ENCODE peak calls at places on chromosomes 2 and 18, in five cellular contexts. O is SK-N-SH, H is transverse colon, I is K562, Y is suprapubic skin. A is an unnamed sample.

GRCh38 chr2:197255550-197255949 is 55.0 kb downstream of the ANKRD44 start:
- DNase-seq in O (peak; percentile 87), H (peak; percentile 75), I (no peak), Y (peak; percentile 84), A (peak; percentile 59)

GRCh38 chr2:70598197-70598596 is 44.6 kb upstream of the TGFA start:
- DNase-seq in O (no peak), H (no peak), I (no peak), Y (no peak), A (no peak)

GRCh38 chr2:183359867-183360266 is 235.6 kb downstream of the NUP35 start:
- DNase-seq in O (no peak), H (no peak), I (no peak), Y (no peak), A (no peak)

GRCh38 chr2:71333619-71334018 is 2.0 kb downstream of the ZNF638 start:
- DNase-seq in O (no peak), H (no peak), I (no peak), Y (no peak), A (no peak)

GRCh38 chr2:43021791-43022500 is 204.5 kb downstream of the ZFP36L2 start:
- DNase-seq in O (no peak), H (peak; percentile 51), I (peak; percentile 56), Y (no peak), A (peak; percentile 58)

GRCh38 chr2:9753665-9754531 is 89.4 kb upstream of the TAF1B start:
- DNase-seq in O (no peak), H (peak; percentile 76), I (no peak), Y (no peak), A (peak; percentile 70)

GRCh38 chr2:108621087-108621559 is 86.9 kb downstream of the LIMS1 start:
- DNase-seq in O (no peak), H (peak; percentile 58), I (peak; percentile 71), Y (no peak), A (peak; percentile 71)

GRCh38 chr2:30362468-30363081 is 84.5 kb upstream of the LCLAT1 start:
- DNase-seq in O (no peak), H (no peak), I (no peak), Y (no peak), A (no peak)

GRCh38 chr2:220544049-220544448 is 916.6 kb downstream of the SLC4A3 start:
- DNase-seq in O (no peak), H (no peak), I (no peak), Y (no peak), A (no peak)

GRCh38 chr2:23092831-23093230 is 292.1 kb upstream of the KLHL29 start:
- DNase-seq in O (no peak), H (no peak), I (no peak), Y (no peak), A (no peak)

GRCh38 chr2:30503007-30503691 is 56.1 kb downstream of the LCLAT1 start:
- DNase-seq in O (no peak), H (no peak), I (no peak), Y (no peak), A (no peak)

GRCh38 chr2:145744541-145745386 is 1224.8 kb upstream of the ZEB2 start:
- DNase-seq in O (no peak), H (no peak), I (peak; percentile 29), Y (no peak), A (no peak)

GRCh38 chr2:74597456-74597855 is 42.9 kb downstream of the DOK1 start:
- DNase-seq in O (peak; percentile 31), H (no peak), I (no peak), Y (no peak), A (no peak)

GRCh38 chr2:109405833-109406232 is 207.9 kb downstream of the SEPTIN10 start:
- DNase-seq in O (no peak), H (no peak), I (no peak), Y (no peak), A (no peak)

GRCh38 chr2:151575338-151575737 is 158.9 kb downstream of the NEB start:
- DNase-seq in O (no peak), H (no peak), I (no peak), Y (no peak), A (no peak)

GRCh38 chr2:23655862-23656596 is 270.9 kb downstream of the ATAD2B start:
- DNase-seq in O (no peak), H (no peak), I (no peak), Y (no peak), A (no peak)

GRCh38 chr2:5449867-5450266 is 242.3 kb upstream of the SOX11 start:
- DNase-seq in O (no peak), H (no peak), I (no peak), Y (no peak), A (no peak)

GRCh38 chr18:67217551-67218166 is 298.9 kb downstream of the DSEL start:
- DNase-seq in O (peak; percentile 58), H (peak; percentile 29), I (peak; percentile 8), Y (no peak), A (peak; percentile 42)

DNA sequence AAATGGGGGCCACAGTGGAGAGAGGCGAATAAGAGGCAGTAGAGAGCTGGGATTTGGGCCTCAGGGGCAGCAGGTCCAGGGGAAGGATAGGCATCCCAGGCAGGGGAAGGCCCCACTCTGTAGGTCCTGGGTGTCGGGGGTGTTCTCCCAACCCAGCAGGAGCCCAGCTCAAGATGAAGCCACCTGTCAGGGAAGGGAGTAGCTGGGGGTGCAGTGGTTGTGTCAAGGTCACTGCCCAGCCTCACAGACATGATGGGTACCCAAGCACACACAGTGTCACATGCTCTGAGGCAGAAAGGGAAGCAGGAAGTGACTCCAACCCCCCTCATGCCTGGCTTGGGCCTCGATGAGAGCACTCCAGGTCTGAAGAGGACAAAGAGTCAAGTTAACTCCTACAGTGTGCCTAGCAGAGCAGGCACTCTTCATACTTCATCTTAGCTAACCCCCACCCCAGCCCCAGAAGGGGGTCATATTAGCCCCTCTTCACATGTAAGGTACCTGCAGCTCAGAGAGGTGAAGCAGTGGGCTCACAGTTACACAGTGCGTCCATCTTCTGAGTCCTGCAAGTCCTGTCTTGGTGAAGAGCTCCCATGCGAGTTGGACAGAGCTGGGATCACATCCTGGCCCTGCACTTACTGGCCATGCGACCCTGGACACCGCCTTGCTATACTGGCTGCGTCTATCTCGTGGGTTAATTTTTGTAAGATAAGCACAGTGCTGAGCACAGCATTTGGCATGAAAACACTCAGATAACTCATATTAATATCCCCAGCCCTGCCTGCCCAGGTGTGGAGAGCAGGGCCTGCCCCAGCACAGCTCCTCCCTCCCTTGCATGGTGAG is 72.6 kb upstream of the DAPL1 start:
- DNase-seq in O (no peak), H (no peak), I (no peak), Y (no peak), A (no peak)
- H3K27ac ChIP-seq in O (no peak overlapping the region), H (no peak overlapping the region), I (no peak overlapping the region), Y (peak overlapping the region; percentile 58), A (no peak overlapping the region)

GRCh38 chr2:44951714-44952113 is 10.2 kb downstream of the SIX3 start:
- DNase-seq in O (no peak), H (no peak), I (no peak), Y (no peak), A (no peak)

GRCh38 chr2:44950646-44951045 is 9.1 kb downstream of the SIX3 start:
- DNase-seq in O (no peak), H (no peak), I (no peak), Y (no peak), A (no peak)

GRCh38 chr2:44951124-44951523 is 9.6 kb downstream of the SIX3 start:
- DNase-seq in O (no peak), H (no peak), I (no peak), Y (no peak), A (no peak)

GRCh38 chr2:44948565-44949328 is 7.2 kb downstream of the SIX3 start:
- DNase-seq in O (no peak), H (no peak), I (no peak), Y (no peak), A (no peak)

DNA sequence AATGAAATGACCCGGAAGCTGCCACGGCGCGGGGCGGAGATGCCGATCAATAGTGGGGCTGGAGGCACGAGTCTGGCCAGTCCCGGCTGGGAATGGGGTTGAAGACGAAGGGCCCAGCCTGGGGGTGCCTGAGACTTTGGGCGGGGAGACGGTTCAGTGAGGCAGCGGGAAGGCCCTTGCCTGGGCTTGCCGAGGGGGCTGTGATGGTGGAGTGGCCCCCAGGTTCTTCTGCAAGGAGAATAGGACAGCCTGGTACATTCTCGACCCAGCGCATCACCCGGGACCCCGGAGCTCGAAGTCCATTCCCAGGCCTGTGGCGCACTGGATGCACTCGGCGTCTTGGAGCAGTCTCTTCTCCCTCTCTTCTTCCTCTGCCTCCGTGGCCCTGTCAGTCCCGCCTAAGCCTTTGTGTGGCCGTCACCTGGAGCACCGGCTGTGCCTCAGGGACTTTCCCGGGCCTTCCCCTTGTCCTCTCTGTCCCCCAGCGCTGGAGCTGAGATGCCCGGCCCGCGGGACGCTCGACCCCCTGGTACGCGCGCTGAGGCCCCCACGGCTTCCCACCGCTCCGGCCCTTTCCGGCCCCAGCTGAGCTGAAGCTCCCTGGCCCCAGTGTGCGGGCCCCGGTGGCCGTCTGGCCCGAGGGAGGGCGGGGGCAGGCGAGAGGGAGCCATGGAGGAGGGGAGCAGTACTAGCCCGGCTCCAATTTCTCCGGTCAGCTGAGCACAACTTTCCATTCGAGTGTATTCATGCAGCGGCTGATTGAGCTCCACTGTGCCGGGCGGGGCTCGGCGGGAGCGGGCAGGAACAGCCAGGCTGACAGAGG is 8.0 kb downstream of the SIX3 start:
- DNase-seq in O (peak; percentile 57), H (no peak), I (no peak), Y (no peak), A (no peak)
- TF ChIP-seq POLR2AphosphoS5 in O (no peak), H (no peak), I (no peak), Y (no peak), A (no peak)

GRCh38 chr2:52818958-52819357 is 948.6 kb upstream of the CHAC2 start:
- DNase-seq in O (no peak), H (no peak), I (no peak), Y (no peak), A (no peak)
- TF ChIP-seq EP300 in O (no peak), H (no peak), I (no peak), Y (no peak), A (no peak)

GRCh38 chr2:37858197-37858711 is 66.8 kb upstream of the RMDN2 start:
- DNase-seq in O (no peak), H (peak; percentile 15), I (no peak), Y (no peak), A (no peak)

GRCh38 chr2:37857485-37858196 is 67.4 kb upstream of the RMDN2 start:
- DNase-seq in O (no peak), H (no peak), I (no peak), Y (no peak), A (no peak)

GRCh38 chr2:37855283-37856041 is 69.6 kb upstream of the RMDN2 start:
- DNase-seq in O (no peak), H (no peak), I (no peak), Y (no peak), A (peak; percentile 56)

GRCh38 chr2:37856101-37856751 is 68.9 kb upstream of the RMDN2 start:
- DNase-seq in O (peak; percentile 89), H (no peak), I (no peak), Y (no peak), A (no peak)

GRCh38 chr2:37858725-37859267 is 66.3 kb upstream of the RMDN2 start:
- DNase-seq in O (no peak), H (no peak), I (no peak), Y (no peak), A (no peak)
- H3K27ac ChIP-seq in O (peak overlapping the region; percentile 73), H (peak overlapping the region; percentile 72), I (no peak overlapping the region), Y (no peak overlapping the region), A (no peak overlapping the region)

GRCh38 chr2:218357194-218358177 is 829 bp downstream of the CATIP start:
- DNase-seq in O (no peak), H (no peak), I (no peak), Y (no peak), A (no peak)

GRCh38 chr2:218354045-218354444 is 2.6 kb upstream of the CATIP start:
- DNase-seq in O (no peak), H (no peak), I (no peak), Y (no peak), A (no peak)

GRCh38 chr2:218360453-218360852 is 3.8 kb downstream of the CATIP start:
- DNase-seq in O (no peak), H (no peak), I (peak; percentile 35), Y (no peak), A (no peak)

GRCh38 chr2:218354850-218355443 is 1.7 kb upstream of the CATIP start:
- DNase-seq in O (no peak), H (peak; percentile 26), I (no peak), Y (no peak), A (peak; percentile 86)
- TF ChIP-seq POLR2AphosphoS5 in O (no peak), H (no peak), I (no peak), Y (no peak), A (peak; percentile 32)

A was measured in stomach.